ENCODE peak calls at places on chromosomes 6 and 20, in eight cellular contexts. One of them, this sample, is unnamed.

GRCh38 chr6:21634582-21634981 is 41.0 kb downstream of the SOX4 start:
- DNase-seq in IMR-90: peak; percentile 96
- DNase-seq in right lobe of liver: no peak
- DNase-seq in left ventricle myocardium inferior: no peak
- DNase-seq in breast epithelium: no peak
- DNase-seq in cardiac muscle cell: peak; percentile 22
- DNase-seq in spleen: no peak
- DNase-seq in bronchial epithelial cell: peak; percentile 99
- DNase-seq in this sample: no peak

GRCh38 chr6:31568537-31568961 is 3.5 kb upstream of the LTA start:
- DNase-seq in IMR-90: no peak
- DNase-seq in right lobe of liver: no peak
- DNase-seq in left ventricle myocardium inferior: no peak
- DNase-seq in breast epithelium: no peak
- DNase-seq in cardiac muscle cell: no peak
- DNase-seq in spleen: peak; percentile 84
- DNase-seq in bronchial epithelial cell: no peak
- DNase-seq in this sample: no peak

GRCh38 chr20:21523895-21524294 is 10.0 kb upstream of the NKX2-2 start:
- DNase-seq in IMR-90: no peak
- DNase-seq in right lobe of liver: no peak
- DNase-seq in left ventricle myocardium inferior: no peak
- DNase-seq in breast epithelium: no peak
- DNase-seq in cardiac muscle cell: no peak
- DNase-seq in spleen: no peak
- DNase-seq in bronchial epithelial cell: no peak
- DNase-seq in this sample: no peak

GRCh38 chr6:42091718-42092023 is 41.3 kb downstream of the TAF8 start:
- DNase-seq in IMR-90: no peak
- DNase-seq in right lobe of liver: no peak
- DNase-seq in left ventricle myocardium inferior: no peak
- DNase-seq in breast epithelium: no peak
- DNase-seq in cardiac muscle cell: no peak
- DNase-seq in spleen: no peak
- DNase-seq in bronchial epithelial cell: no peak
- DNase-seq in this sample: no peak

GRCh38 chr6:153031335-153031955 is 28.9 kb upstream of the MTRF1L start:
- DNase-seq in IMR-90: peak; percentile 64
- DNase-seq in right lobe of liver: no peak
- DNase-seq in left ventricle myocardium inferior: no peak
- DNase-seq in breast epithelium: no peak
- DNase-seq in cardiac muscle cell: no peak
- DNase-seq in spleen: no peak
- DNase-seq in bronchial epithelial cell: peak; percentile 96
- DNase-seq in this sample: no peak

GRCh38 chr6:144066745-144067484 is 28.5 kb downstream of the SF3B5 start:
- DNase-seq in IMR-90: no peak
- DNase-seq in right lobe of liver: no peak
- DNase-seq in left ventricle myocardium inferior: no peak
- DNase-seq in breast epithelium: no peak
- DNase-seq in cardiac muscle cell: no peak
- DNase-seq in spleen: no peak
- DNase-seq in bronchial epithelial cell: no peak
- DNase-seq in this sample: peak; percentile 59

GRCh38 chr20:34410331-34410730 is 47.3 kb downstream of the ITCH start:
- DNase-seq in IMR-90: peak; percentile 26
- DNase-seq in right lobe of liver: no peak
- DNase-seq in left ventricle myocardium inferior: no peak
- DNase-seq in breast epithelium: no peak
- DNase-seq in cardiac muscle cell: no peak
- DNase-seq in spleen: no peak
- DNase-seq in bronchial epithelial cell: no peak
- DNase-seq in this sample: no peak

GRCh38 chr6:105844275-105844848 is 241.8 kb upstream of the PRDM1 start:
- DNase-seq in IMR-90: peak; percentile 28
- DNase-seq in right lobe of liver: no peak
- DNase-seq in left ventricle myocardium inferior: peak; percentile 64
- DNase-seq in breast epithelium: no peak
- DNase-seq in cardiac muscle cell: no peak
- DNase-seq in spleen: no peak
- DNase-seq in bronchial epithelial cell: no peak
- DNase-seq in this sample: no peak

GRCh38 chr20:23072892-23073586 is 13.1 kb downstream of the CD93 start:
- DNase-seq in IMR-90: no peak
- DNase-seq in right lobe of liver: no peak
- DNase-seq in left ventricle myocardium inferior: no peak
- DNase-seq in breast epithelium: no peak
- DNase-seq in cardiac muscle cell: no peak
- DNase-seq in spleen: no peak
- DNase-seq in bronchial epithelial cell: no peak
- DNase-seq in this sample: no peak

GRCh38 chr6:25555188-25555587 is 96.8 kb upstream of the SCGN start:
- DNase-seq in IMR-90: no peak
- DNase-seq in right lobe of liver: no peak
- DNase-seq in left ventricle myocardium inferior: no peak
- DNase-seq in breast epithelium: no peak
- DNase-seq in cardiac muscle cell: no peak
- DNase-seq in spleen: no peak
- DNase-seq in bronchial epithelial cell: no peak
- DNase-seq in this sample: no peak

GRCh38 chr6:139927236-139927635 is 552.8 kb upstream of the CITED2 start:
- DNase-seq in IMR-90: peak; percentile 93
- DNase-seq in right lobe of liver: no peak
- DNase-seq in left ventricle myocardium inferior: no peak
- DNase-seq in breast epithelium: no peak
- DNase-seq in cardiac muscle cell: no peak
- DNase-seq in spleen: no peak
- DNase-seq in bronchial epithelial cell: peak; percentile 3
- DNase-seq in this sample: no peak
- TF ChIP-seq CTCF in IMR-90: peak; percentile 60
- TF ChIP-seq CTCF in right lobe of liver: peak; percentile 9
- TF ChIP-seq CTCF in left ventricle myocardium inferior: no peak
- TF ChIP-seq CTCF in breast epithelium: no peak
- TF ChIP-seq CTCF in cardiac muscle cell: peak; percentile 39
- TF ChIP-seq CTCF in spleen: peak; percentile 6
- TF ChIP-seq CTCF in bronchial epithelial cell: no peak
- TF ChIP-seq CTCF in this sample: peak; percentile 42

DNA sequence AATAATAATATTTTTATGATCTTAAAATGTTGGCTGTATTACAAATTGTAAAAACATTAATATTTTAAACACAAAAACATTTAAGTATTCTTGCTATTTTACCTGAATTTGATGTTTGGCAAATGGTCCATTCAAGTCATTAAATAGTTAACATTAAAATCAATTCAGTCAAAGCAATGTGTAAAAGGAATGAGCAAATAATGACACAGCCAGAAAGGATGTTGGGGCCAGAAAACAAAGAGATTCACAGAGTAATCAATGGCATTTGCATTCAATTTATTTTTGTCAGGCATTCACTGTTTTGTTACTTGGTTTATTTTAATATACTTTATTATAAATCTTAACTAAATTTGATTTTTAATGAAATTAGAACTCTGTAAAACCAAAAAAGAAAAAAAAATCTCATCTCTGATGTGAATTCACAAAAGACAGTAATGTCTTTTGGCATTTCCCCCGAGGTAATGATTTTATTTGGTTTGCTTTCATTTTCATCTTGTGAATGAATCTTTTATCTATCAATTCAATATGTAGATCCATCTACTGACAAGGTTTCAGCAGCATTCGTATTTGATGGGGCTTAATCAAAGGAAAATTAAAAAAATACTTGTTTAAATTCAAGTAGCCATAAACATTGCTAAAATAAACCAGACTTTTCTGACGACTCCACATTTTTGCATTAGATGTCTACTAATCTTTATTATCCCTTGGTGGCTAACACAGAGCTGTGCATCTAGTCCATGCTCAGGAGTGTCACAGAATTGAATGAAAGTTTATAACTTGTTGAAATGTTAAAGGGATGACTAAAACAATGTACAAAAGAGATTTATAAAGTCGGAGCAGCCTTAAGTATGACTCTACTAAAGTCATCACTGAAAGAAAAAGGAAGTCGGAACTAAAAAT is 866.7 kb upstream of the GJE1 start:
- DNase-seq in IMR-90: no peak
- DNase-seq in right lobe of liver: no peak
- DNase-seq in left ventricle myocardium inferior: no peak
- DNase-seq in breast epithelium: no peak
- DNase-seq in cardiac muscle cell: no peak
- DNase-seq in spleen: no peak
- DNase-seq in bronchial epithelial cell: peak; percentile 17
- DNase-seq in this sample: no peak
- H3K4me3 ChIP-seq in IMR-90: no peak overlapping the region
- H3K4me3 ChIP-seq in right lobe of liver: no peak overlapping the region
- H3K4me3 ChIP-seq in left ventricle myocardium inferior: peak overlapping the region; percentile 26
- H3K4me3 ChIP-seq in breast epithelium: peak overlapping the region; percentile 21
- H3K4me3 ChIP-seq in cardiac muscle cell: no peak overlapping the region
- H3K4me3 ChIP-seq in spleen: no peak overlapping the region
- H3K4me3 ChIP-seq in bronchial epithelial cell: no peak overlapping the region
- H3K4me3 ChIP-seq in this sample: no peak overlapping the region

GRCh38 chr6:118908441-118908840 is 14.5 kb downstream of the ASF1A start:
- DNase-seq in IMR-90: peak; percentile 30
- DNase-seq in right lobe of liver: no peak
- DNase-seq in left ventricle myocardium inferior: no peak
- DNase-seq in breast epithelium: no peak
- DNase-seq in cardiac muscle cell: no peak
- DNase-seq in spleen: no peak
- DNase-seq in bronchial epithelial cell: no peak
- DNase-seq in this sample: no peak
- H3K36me3 ChIP-seq in IMR-90: peaks cover 10% of the 10 kb centered on the region
- H3K36me3 ChIP-seq in right lobe of liver: peaks cover 59% of the 10 kb centered on the region
- H3K36me3 ChIP-seq in left ventricle myocardium inferior: peaks cover 91% of the 10 kb centered on the region
- H3K36me3 ChIP-seq in breast epithelium: peaks cover 6% of the 10 kb centered on the region
- H3K36me3 ChIP-seq in cardiac muscle cell: peaks cover 76% of the 10 kb centered on the region
- H3K36me3 ChIP-seq in spleen: peaks cover 59% of the 10 kb centered on the region
- H3K36me3 ChIP-seq in bronchial epithelial cell: peaks cover 3% of the 10 kb centered on the region
- H3K36me3 ChIP-seq in this sample: peaks cover 3% of the 10 kb centered on the region

GRCh38 chr6:89180971-89181370 is 35.1 kb downstream of the PM20D2 start:
- DNase-seq in IMR-90: no peak
- DNase-seq in right lobe of liver: no peak
- DNase-seq in left ventricle myocardium inferior: no peak
- DNase-seq in breast epithelium: no peak
- DNase-seq in cardiac muscle cell: no peak
- DNase-seq in spleen: no peak
- DNase-seq in bronchial epithelial cell: no peak
- DNase-seq in this sample: no peak

GRCh38 chr6:89183294-89183693 is 33.9 kb downstream of the GABRR1 start:
- DNase-seq in IMR-90: no peak
- DNase-seq in right lobe of liver: no peak
- DNase-seq in left ventricle myocardium inferior: no peak
- DNase-seq in breast epithelium: no peak
- DNase-seq in cardiac muscle cell: no peak
- DNase-seq in spleen: no peak
- DNase-seq in bronchial epithelial cell: no peak
- DNase-seq in this sample: no peak

GRCh38 chr6:89184344-89184743 is 32.8 kb downstream of the GABRR1 start:
- DNase-seq in IMR-90: no peak
- DNase-seq in right lobe of liver: no peak
- DNase-seq in left ventricle myocardium inferior: no peak
- DNase-seq in breast epithelium: no peak
- DNase-seq in cardiac muscle cell: no peak
- DNase-seq in spleen: no peak
- DNase-seq in bronchial epithelial cell: no peak
- DNase-seq in this sample: no peak

GRCh38 chr6:89180112-89180511 is 34.3 kb downstream of the PM20D2 start:
- DNase-seq in IMR-90: no peak
- DNase-seq in right lobe of liver: no peak
- DNase-seq in left ventricle myocardium inferior: no peak
- DNase-seq in breast epithelium: no peak
- DNase-seq in cardiac muscle cell: no peak
- DNase-seq in spleen: no peak
- DNase-seq in bronchial epithelial cell: no peak
- DNase-seq in this sample: no peak
- TF ChIP-seq CTCF in IMR-90: no peak
- TF ChIP-seq CTCF in right lobe of liver: no peak
- TF ChIP-seq CTCF in left ventricle myocardium inferior: no peak
- TF ChIP-seq CTCF in breast epithelium: no peak
- TF ChIP-seq CTCF in cardiac muscle cell: no peak
- TF ChIP-seq CTCF in spleen: no peak
- TF ChIP-seq CTCF in bronchial epithelial cell: no peak
- TF ChIP-seq CTCF in this sample: no peak

GRCh38 chr20:57396212-57396611 is 5.0 kb downstream of the RBM38 start:
- DNase-seq in IMR-90: no peak
- DNase-seq in right lobe of liver: no peak
- DNase-seq in left ventricle myocardium inferior: peak; percentile 13
- DNase-seq in breast epithelium: no peak
- DNase-seq in cardiac muscle cell: no peak
- DNase-seq in spleen: peak; percentile 80
- DNase-seq in bronchial epithelial cell: no peak
- DNase-seq in this sample: no peak

GRCh38 chr20:57396638-57397003 is 5.4 kb downstream of the RBM38 start:
- DNase-seq in IMR-90: no peak
- DNase-seq in right lobe of liver: no peak
- DNase-seq in left ventricle myocardium inferior: no peak
- DNase-seq in breast epithelium: no peak
- DNase-seq in cardiac muscle cell: no peak
- DNase-seq in spleen: no peak
- DNase-seq in bronchial epithelial cell: no peak
- DNase-seq in this sample: no peak

GRCh38 chr20:57394087-57395082 is 3.2 kb downstream of the RBM38 start:
- DNase-seq in IMR-90: no peak
- DNase-seq in right lobe of liver: no peak
- DNase-seq in left ventricle myocardium inferior: no peak
- DNase-seq in breast epithelium: no peak
- DNase-seq in cardiac muscle cell: no peak
- DNase-seq in spleen: peak; percentile 78
- DNase-seq in bronchial epithelial cell: no peak
- DNase-seq in this sample: no peak

GRCh38 chr20:57397004-57397692 is 6.0 kb downstream of the RBM38 start:
- DNase-seq in IMR-90: no peak
- DNase-seq in right lobe of liver: no peak
- DNase-seq in left ventricle myocardium inferior: peak; percentile 9
- DNase-seq in breast epithelium: no peak
- DNase-seq in cardiac muscle cell: no peak
- DNase-seq in spleen: peak; percentile 80
- DNase-seq in bronchial epithelial cell: no peak
- DNase-seq in this sample: no peak

DNA sequence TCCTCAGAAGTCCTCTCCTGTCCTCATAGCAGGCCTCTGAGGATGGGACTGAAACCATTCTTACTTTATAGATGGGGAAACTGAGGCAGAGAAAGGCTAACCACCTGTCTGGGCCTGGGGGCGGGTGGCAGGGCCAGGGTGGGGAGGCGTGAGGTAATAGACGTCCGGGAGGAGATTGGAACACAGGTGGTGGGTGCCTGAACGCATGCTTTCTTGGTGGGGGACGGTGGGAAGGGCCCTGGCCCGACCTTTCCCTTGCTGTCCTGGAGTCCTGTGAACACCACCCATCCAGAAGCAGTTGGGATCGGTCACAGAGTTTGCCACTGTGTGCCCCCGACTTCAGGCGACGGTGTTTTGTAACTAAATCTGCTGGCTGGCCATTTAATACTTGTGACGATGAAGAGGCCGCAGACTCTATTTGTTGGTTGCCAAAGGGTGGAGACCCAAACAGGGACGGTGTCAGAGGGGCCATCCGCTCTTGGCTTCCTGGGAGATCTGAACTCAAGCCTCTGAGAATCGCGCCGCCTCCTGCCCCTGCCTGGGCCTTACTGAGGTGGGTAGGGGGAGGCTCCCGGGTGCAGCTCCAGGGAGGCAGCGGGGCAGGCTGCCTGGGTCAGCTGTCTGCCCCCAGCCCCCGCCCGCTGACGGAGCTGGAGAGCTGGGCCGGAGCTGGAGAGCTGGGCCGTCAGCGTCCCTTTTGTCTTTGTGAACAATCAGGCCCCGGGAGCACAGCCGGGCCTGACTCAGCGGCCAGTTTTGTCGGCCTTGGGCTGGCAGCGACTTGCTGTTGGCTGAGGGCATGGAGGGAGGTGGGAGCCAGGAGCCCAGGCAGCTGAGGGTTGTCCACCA is 4.1 kb downstream of the RBM38 start:
- DNase-seq in IMR-90: peak; percentile 53
- DNase-seq in right lobe of liver: no peak
- DNase-seq in left ventricle myocardium inferior: peak; percentile 80
- DNase-seq in breast epithelium: peak; percentile 62
- DNase-seq in cardiac muscle cell: peak; percentile 40
- DNase-seq in spleen: peak; percentile 89
- DNase-seq in bronchial epithelial cell: peak; percentile 53
- DNase-seq in this sample: no peak
- H3K4me3 ChIP-seq in IMR-90: no peak overlapping the region
- H3K4me3 ChIP-seq in right lobe of liver: no peak overlapping the region
- H3K4me3 ChIP-seq in left ventricle myocardium inferior: peak overlapping the region; percentile 80
- H3K4me3 ChIP-seq in breast epithelium: no peak overlapping the region
- H3K4me3 ChIP-seq in cardiac muscle cell: peak overlapping the region; percentile 100
- H3K4me3 ChIP-seq in spleen: no peak overlapping the region
- H3K4me3 ChIP-seq in bronchial epithelial cell: no peak overlapping the region
- H3K4me3 ChIP-seq in this sample: no peak overlapping the region

This sample was measured in GM06990.